ENCODE peak calls at places on chromosomes 2 and 18, in six cellular contexts. X, U, Y, L, M and W are unnamed samples.

GRCh38 chr18:4454548-4455112 is 477 bp downstream of the DLGAP1 start:
- DNase-seq in X (no peak), U (no peak), Y (no peak), L (peak), M (peak), W (no peak)

GRCh38 chr2:108855194-108855593 is 68.6 kb downstream of the CCDC138 start:
- DNase-seq in X (no peak), U (no peak), Y (no peak), L (no peak), M (no peak), W (no peak)

GRCh38 chr18:48391863-48392262 is 17.3 kb downstream of the ZBTB7C start:
- DNase-seq in X (no peak), U (peak), Y (no peak), L (peak), M (no peak), W (no peak)

GRCh38 chr2:195513119-195513518 is 143.9 kb upstream of the SLC39A10 start:
- DNase-seq in X (no peak), U (no peak), Y (no peak), L (no peak), M (no peak), W (no peak)

GRCh38 chr2:234287650-234288049 is 209.2 kb downstream of the ARL4C start:
- DNase-seq in X (no peak), U (no peak), Y (no peak), L (no peak), M (no peak), W (no peak)

GRCh38 chr2:83394134-83394965 is 1064.7 kb downstream of the SUCLG1 start:
- DNase-seq in X (no peak), U (no peak), Y (no peak), L (no peak), M (no peak), W (no peak)

GRCh38 chr18:14945984-14946383 is 198.0 kb downstream of the ANKRD30B start:
- DNase-seq in X (no peak), U (no peak), Y (no peak), L (peak), M (no peak), W (no peak)

GRCh38 chr2:33302348-33302747 is 174.1 kb upstream of the RASGRP3 start:
- DNase-seq in X (no peak), U (no peak), Y (no peak), L (peak), M (no peak), W (no peak)

GRCh38 chr2:15038373-15039364 is 406.2 kb downstream of the LRATD1 start:
- DNase-seq in X (no peak), U (no peak), Y (no peak), L (no peak), M (no peak), W (no peak)

GRCh38 chr2:42846026-42846425 is 53.6 kb upstream of the HAAO start:
- DNase-seq in X (no peak), U (no peak), Y (no peak), L (no peak), M (no peak), W (no peak)

GRCh38 chr2:25341753-25342371 is at the start of gene DNMT3A:
- DNase-seq in X (no peak), U (peak), Y (peak), L (peak), M (peak), W (peak)

GRCh38 chr2:63268946-63269345 is 218.3 kb downstream of the OTX1 start:
- DNase-seq in X (no peak), U (no peak), Y (no peak), L (no peak), M (no peak), W (no peak)

GRCh38 chr2:235244497-235245215 is 249.2 kb upstream of the AGAP1 start:
- DNase-seq in X (no peak), U (no peak), Y (no peak), L (peak), M (no peak), W (no peak)

GRCh38 chr18:37393945-37394609 is 171.5 kb downstream of the CELF4 start:
- DNase-seq in X (peak), U (peak), Y (peak), L (peak), M (peak), W (peak)

GRCh38 chr2:86368181-86368824 is 30.9 kb upstream of the REEP1 start:
- DNase-seq in X (peak), U (no peak), Y (peak), L (peak), M (peak), W (no peak)

GRCh38 chr2:100262555-100263320 is 59.6 kb downstream of the LONRF2 start:
- DNase-seq in X (peak), U (peak), Y (peak), L (peak), M (peak), W (no peak)

GRCh38 chr2:128451084-128451483 is 132.4 kb upstream of the HS6ST1 start:
- DNase-seq in X (no peak), U (peak), Y (no peak), L (no peak), M (no peak), W (no peak)

GRCh38 chr2:143030127-143030526 is 99.1 kb upstream of the ARHGAP15 start:
- DNase-seq in X (no peak), U (no peak), Y (no peak), L (no peak), M (no peak), W (no peak)

GRCh38 chr2:120693121-120693520 is 42.5 kb upstream of the GLI2 start:
- DNase-seq in X (no peak), U (no peak), Y (no peak), L (no peak), M (no peak), W (no peak)

GRCh38 chr2:105038383-105039061 is 653 bp downstream of the MRPS9 start:
- DNase-seq in X (no peak), U (no peak), Y (no peak), L (peak), M (peak), W (no peak)

GRCh38 chr18:43661570-43661969 is 384.3 kb upstream of the SYT4 start:
- DNase-seq in X (peak), U (no peak), Y (peak), L (no peak), M (peak), W (peak)

GRCh38 chr2:31429759-31430438 is 15.4 kb upstream of the XDH start:
- DNase-seq in X (no peak), U (no peak), Y (no peak), L (no peak), M (no peak), W (no peak)

GRCh38 chr2:142974288-142975024 is 97.0 kb downstream of the KYNU start:
- DNase-seq in X (no peak), U (no peak), Y (no peak), L (no peak), M (peak), W (no peak)

GRCh38 chr18:55477537-55478300 is 110.3 kb downstream of the TCF4 start:
- DNase-seq in X (peak), U (peak), Y (no peak), L (peak), M (no peak), W (no peak)

GRCh38 chr18:66457245-66457644 is 146.6 kb downstream of the CDH19 start:
- DNase-seq in X (no peak), U (no peak), Y (no peak), L (no peak), M (no peak), W (no peak)

GRCh38 chr18:963276-963675 is 58.6 kb downstream of the ADCYAP1 start:
- DNase-seq in X (no peak), U (no peak), Y (no peak), L (no peak), M (no peak), W (no peak)

GRCh38 chr2:112155331-112156151 is 17.4 kb downstream of the FBLN7 start:
- DNase-seq in X (no peak), U (no peak), Y (no peak), L (no peak), M (no peak), W (no peak)

GRCh38 chr18:10057808-10058791 is 144.3 kb downstream of the VAPA start:
- DNase-seq in X (peak), U (no peak), Y (no peak), L (peak), M (no peak), W (no peak)

GRCh38 chr18:36075862-36076587 is 8.7 kb upstream of the RPRD1A start:
- DNase-seq in X (peak), U (no peak), Y (no peak), L (peak), M (no peak), W (peak)

GRCh38 chr2:9745153-9745899 is 97.9 kb upstream of the TAF1B start:
- DNase-seq in X (no peak), U (no peak), Y (no peak), L (peak), M (no peak), W (no peak)

GRCh38 chr2:229575569-229576315 is 138.6 kb downstream of the DNER start:
- DNase-seq in X (no peak), U (no peak), Y (no peak), L (no peak), M (no peak), W (no peak)

GRCh38 chr2:20573611-20574422 is 77.1 kb downstream of the HS1BP3 start:
- DNase-seq in X (no peak), U (no peak), Y (no peak), L (peak), M (no peak), W (peak)